ENCODE peak calls at places on chromosome 12, in six cellular contexts. V is activated CD4-positive, alpha-beta T cell treated with anti-CD3 and anti-CD28 coated beads, Interleukin-2, amount 50 U/mL, for 24 hours; D is ACHN; Q is NCI-H510A treated with DMSO at 0.1 percent for 48 hours; J is tibial artery; I is fibroblast of pulmonary artery. G is an unnamed sample.

GRCh38 chr12:104935892-104936291 is 22.2 kb downstream of the SLC41A2 start:
- DNase-seq in V (no peak), D (peak), Q (no peak), J (no peak), I (no peak), G (no peak)

GRCh38 chr12:33223956-33224355 is 215.7 kb downstream of the SYT10 start:
- DNase-seq in V (no peak), D (no peak), Q (no peak), J (no peak), I (no peak), G (no peak)

GRCh38 chr12:88805692-88806091 is 225.4 kb upstream of the KITLG start:
- DNase-seq in V (no peak), D (no peak), Q (no peak), J (no peak), I (no peak), G (no peak)

GRCh38 chr12:76037130-76038105 is 5.8 kb upstream of the PHLDA1 start:
- DNase-seq in V (no peak), D (peak), Q (peak), J (no peak), I (peak), G (no peak)

GRCh38 chr12:45204757-45205156 is 11.1 kb upstream of the ANO6 start:
- DNase-seq in V (no peak), D (no peak), Q (no peak), J (no peak), I (no peak), G (no peak)

GRCh38 chr12:34350092-34351041 is 328.1 kb downstream of the ALG10 start:
- DNase-seq in V (no peak), D (no peak), Q (no peak), J (no peak), I (no peak), G (no peak)

GRCh38 chr12:47648056-47648579 is 57.7 kb downstream of the RPAP3 start:
- DNase-seq in V (no peak), D (no peak), Q (no peak), J (no peak), I (no peak), G (no peak)

GRCh38 chr12:11719678-11720099 is 70.2 kb downstream of the ETV6 start:
- DNase-seq in V (no peak), D (peak), Q (no peak), J (peak), I (peak), G (peak)

GRCh38 chr12:117034249-117034648 is 65.0 kb downstream of the TESC start:
- DNase-seq in V (no peak), D (no peak), Q (no peak), J (no peak), I (no peak), G (peak)

GRCh38 chr12:29741342-29742241 is 42.1 kb downstream of the TMTC1 start:
- DNase-seq in V (no peak), D (no peak), Q (no peak), J (no peak), I (peak), G (no peak)

GRCh38 chr12:113184900-113185179 is 438 bp downstream of the DDX54 start:
- DNase-seq in V (peak), D (peak), Q (peak), J (peak), I (peak), G (peak)

GRCh38 chr12:45170456-45171042 is 45.3 kb upstream of the ANO6 start:
- DNase-seq in V (peak), D (peak), Q (peak), J (peak), I (peak), G (peak)

GRCh38 chr12:109510196-109510595 is 32.8 kb downstream of the UBE3B start:
- DNase-seq in V (no peak), D (no peak), Q (peak), J (no peak), I (no peak), G (no peak)

GRCh38 chr12:113162102-113163029 is 12.8 kb downstream of the CFAP73 start:
- DNase-seq in V (no peak), D (peak), Q (no peak), J (no peak), I (peak), G (no peak)

GRCh38 chr12:128914908-128915563 is 61.8 kb downstream of the GLT1D1 start:
- DNase-seq in V (no peak), D (no peak), Q (no peak), J (no peak), I (no peak), G (no peak)

GRCh38 chr12:105226219-105226618 is 9.8 kb downstream of the APPL2 start:
- DNase-seq in V (no peak), D (no peak), Q (no peak), J (peak), I (peak), G (peak)

GRCh38 chr12:11959117-11959823 is 111.5 kb upstream of the BCL2L14 start:
- DNase-seq in V (no peak), D (no peak), Q (no peak), J (no peak), I (no peak), G (no peak)

GRCh38 chr12:120104924-120105323 is 11.6 kb downstream of the RAB35 start:
- DNase-seq in V (no peak), D (no peak), Q (no peak), J (no peak), I (no peak), G (no peak)

GRCh38 chr12:50166776-50167025 is 468 bp downstream of the CERS5 start:
- DNase-seq in V (peak), D (no peak), Q (peak), J (no peak), I (no peak), G (peak)

GRCh38 chr12:93174473-93174872 is 203.3 kb upstream of the NUDT4 start:
- DNase-seq in V (no peak), D (no peak), Q (no peak), J (no peak), I (no peak), G (no peak)

GRCh38 chr12:53994268-53994690 is 5.7 kb upstream of the HOXC9 start:
- DNase-seq in V (no peak), D (no peak), Q (no peak), J (no peak), I (no peak), G (no peak)

GRCh38 chr12:109679716-109680520 is 33.7 kb upstream of the FAM222A start:
- DNase-seq in V (no peak), D (no peak), Q (peak), J (no peak), I (no peak), G (no peak)

GRCh38 chr12:4664111-4664510 is 15.2 kb downstream of the NDUFA9 start:
- DNase-seq in V (no peak), D (peak), Q (no peak), J (no peak), I (peak), G (no peak)

GRCh38 chr12:12265571-12266388 is 1.1 kb downstream of the LRP6 start:
- DNase-seq in V (no peak), D (peak), Q (peak), J (no peak), I (peak), G (no peak)

GRCh38 chr12:1360812-1361211 is 233.6 kb downstream of the FBXL14 start:
- DNase-seq in V (no peak), D (peak), Q (no peak), J (no peak), I (peak), G (no peak)

GRCh38 chr12:62744551-62744950 is 190.4 kb downstream of the PPM1H start:
- DNase-seq in V (no peak), D (no peak), Q (no peak), J (no peak), I (no peak), G (no peak)

GRCh38 chr12:48305190-48305589 is 45.5 kb downstream of the ZNF641 start:
- DNase-seq in V (no peak), D (no peak), Q (no peak), J (no peak), I (no peak), G (no peak)

GRCh38 chr12:1914116-1914911 is 4.1 kb downstream of the CACNA2D4 start:
- DNase-seq in V (no peak), D (no peak), Q (no peak), J (peak), I (no peak), G (peak)

GRCh38 chr12:10194160-10194559 is 15.3 kb downstream of the TMEM52B start:
- DNase-seq in V (no peak), D (no peak), Q (no peak), J (no peak), I (no peak), G (no peak)

GRCh38 chr12:85672436-85672835 is 163.8 kb downstream of the RASSF9 start:
- DNase-seq in V (no peak), D (no peak), Q (no peak), J (no peak), I (no peak), G (no peak)

GRCh38 chr12:54891717-54892478 is 37.6 kb downstream of the MUCL1 start:
- DNase-seq in V (no peak), D (no peak), Q (peak), J (no peak), I (no peak), G (no peak)

GRCh38 chr12:113822986-113823385 is 143.1 kb downstream of the RBM19 start:
- DNase-seq in V (no peak), D (no peak), Q (no peak), J (no peak), I (no peak), G (no peak)

GRCh38 chr12:50246873-50247612 is 36.3 kb downstream of the LIMA1 start:
- DNase-seq in V (peak), D (peak), Q (no peak), J (peak), I (peak), G (peak)

GRCh38 chr12:117204146-117204545 is 13.9 kb upstream of the FBXO21 start:
- DNase-seq in V (no peak), D (no peak), Q (no peak), J (no peak), I (no peak), G (no peak)

GRCh38 chr12:98538031-98538430 is 22.6 kb downstream of the TMPO start:
- DNase-seq in V (no peak), D (no peak), Q (no peak), J (no peak), I (no peak), G (no peak)

GRCh38 chr12:48185181-48185919 is 1.9 kb downstream of the CCDC184 start:
- DNase-seq in V (no peak), D (no peak), Q (no peak), J (no peak), I (no peak), G (no peak)

GRCh38 chr12:26252946-26253345 is 57.6 kb downstream of the SSPN start:
- DNase-seq in V (no peak), D (no peak), Q (no peak), J (no peak), I (no peak), G (no peak)

GRCh38 chr12:106113446-106114083 is 25.2 kb downstream of the NUAK1 start:
- DNase-seq in V (no peak), D (no peak), Q (no peak), J (no peak), I (no peak), G (no peak)

GRCh38 chr12:26648584-26648983 is 184.4 kb downstream of the ITPR2 start:
- DNase-seq in V (no peak), D (peak), Q (no peak), J (no peak), I (peak), G (no peak)

G was measured in sigmoid colon.